ENCODE peak calls at places on chromosomes 5 and 9, in eight cellular contexts. L is kidney, D is left ventricle myocardium inferior, Y is colonic mucosa, X is heart left ventricle, Q is HFF-Myc, C is Panc1, K is AG09309. N is an unnamed sample.

GRCh38 chr5:597871-598563 is 14.1 kb upstream of the CEP72 start:
- DNase-seq in Q (no peak), X (no peak), D (no peak), K (no peak), C (no peak), Y (no peak), L (no peak), N (no peak)

GRCh38 chr5:128002420-128002819 is 81.1 kb upstream of the SLC12A2 start:
- DNase-seq in Y (no peak), C (no peak), X (no peak), K (no peak), L (no peak), Q (no peak), D (no peak), N (no peak)

GRCh38 chr9:119284587-119285337 is 84.5 kb downstream of the BRINP1 start:
- DNase-seq in C (no peak), X (no peak), K (peak; percentile 16), Q (no peak), D (no peak), L (no peak), Y (no peak), N (no peak)

GRCh38 chr5:11384441-11385250 is 519.6 kb downstream of the CTNND2 start:
- DNase-seq in Y (peak; percentile 21), D (no peak), L (peak; percentile 75), K (no peak), X (no peak), C (no peak), Q (no peak), N (peak; percentile 6)

GRCh38 chr9:107455461-107456155 is 34.0 kb downstream of the KLF4 start:
- DNase-seq in Y (no peak), D (no peak), X (no peak), L (no peak), K (no peak), C (no peak), Q (no peak), N (peak; percentile 95)

GRCh38 chr9:1052119-1052907 is 2.2 kb downstream of the DMRT2 start:
- DNase-seq in Y (no peak), X (no peak), C (no peak), K (no peak), D (no peak), L (no peak), Q (no peak), N (no peak)

GRCh38 chr9:130651752-130652151 is 12.6 kb upstream of the PRDM12 start:
- DNase-seq in Q (no peak), D (no peak), X (no peak), Y (no peak), C (no peak), K (no peak), L (no peak), N (no peak)

GRCh38 chr5:127936439-127936972 is 147.1 kb upstream of the SLC12A2 start:
- DNase-seq in K (no peak), Q (no peak), C (no peak), Y (no peak), L (no peak), X (no peak), D (no peak), N (no peak)

GRCh38 chr5:542693-543311 is 18.6 kb upstream of the SLC9A3 start:
- DNase-seq in C (no peak), X (no peak), L (peak; percentile 61), K (no peak), D (peak; percentile 11), Y (no peak), Q (no peak), N (no peak)

GRCh38 chr5:127330116-127330515 is 39.5 kb downstream of the MEGF10 start:
- DNase-seq in K (no peak), C (no peak), D (no peak), Y (no peak), X (no peak), Q (no peak), L (no peak), N (no peak)

GRCh38 chr5:19928556-19929421 is 59.2 kb downstream of the CDH18 start:
- DNase-seq in X (no peak), C (peak; percentile 96), D (no peak), L (no peak), K (peak; percentile 34), Y (no peak), Q (peak; percentile 27), N (no peak)

GRCh38 chr5:138438003-138438723 is 694 bp upstream of the REEP2 start:
- DNase-seq in Q (no peak), X (no peak), C (no peak), Y (no peak), D (no peak), K (no peak), L (no peak), N (no peak)

GRCh38 chr5:174844971-174845370 is 120.6 kb downstream of the MSX2 start:
- DNase-seq in Q (no peak), Y (no peak), X (peak; percentile 15), D (peak; percentile 21), K (no peak), L (no peak), C (no peak), N (no peak)
- TF ChIP-seq CTCF in Q (no peak), Y (no peak), X (no peak), D (no peak), K (no peak), L (no peak), C (no peak), N (no peak)

GRCh38 chr5:150614651-150615040 is 25.8 kb upstream of the SYNPO start:
- DNase-seq in Q (no peak), C (no peak), Y (no peak), K (no peak), X (no peak), D (no peak), L (no peak), N (no peak)
- H3K4me3 ChIP-seq in Q (no peak overlapping the region), C (no peak overlapping the region), Y (no peak overlapping the region), K (no peak overlapping the region), X (peak overlapping the region; percentile 13), D (peak overlapping the region; percentile 41), L (no peak overlapping the region), N (no peak overlapping the region)

DNA sequence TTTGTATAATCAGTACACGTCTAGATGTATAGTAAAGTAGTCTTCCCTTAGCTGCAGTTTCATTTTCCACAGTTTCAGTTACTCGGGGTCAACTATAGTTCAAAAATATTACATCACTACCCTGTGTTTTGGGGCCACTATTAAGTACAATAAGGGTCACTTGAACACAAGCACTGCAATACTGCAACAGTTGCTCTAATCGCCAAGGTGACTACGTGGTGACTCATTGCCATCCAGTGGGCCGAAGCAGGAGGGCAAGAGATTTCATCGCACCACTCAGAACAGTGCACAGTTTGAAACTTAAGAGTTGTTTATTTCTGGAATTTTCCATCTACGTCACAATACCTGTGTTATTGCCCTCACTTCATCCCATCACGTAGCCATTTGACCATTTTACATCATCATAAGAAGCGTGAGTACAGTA is at the start of gene ARL14EPL:
- DNase-seq in K (peak; percentile 44), X (peak; percentile 8), D (peak; percentile 14), Y (no peak), Q (peak; percentile 59), L (no peak), C (peak; percentile 41), N (no peak)
- TF ChIP-seq CTCF in K (peak; percentile 73), X (peak; percentile 35), D (peak; percentile 47), Y (no peak), Q (peak; percentile 40), L (no peak), C (peak; percentile 64), N (peak; percentile 52)

GRCh38 chr9:137299938-137300337 is 2.1 kb downstream of the NRARP start:
- DNase-seq in L (peak; percentile 61), D (peak; percentile 23), Q (no peak), C (no peak), X (peak; percentile 68), Y (peak; percentile 52), K (no peak), N (no peak)
- H3K4me3 ChIP-seq in L (peak overlapping the region; percentile 62), D (peak overlapping the region; percentile 80), Q (peak overlapping the region; percentile 42), C (peak overlapping the region; percentile 54), X (peak overlapping the region; percentile 84), Y (peak overlapping the region; percentile 66), K (no peak overlapping the region), N (peak overlapping the region; percentile 63)